ENCODE peak calls at places on chromosomes 6 and 20, in four cellular contexts. E is fibroblast of pulmonary artery, K is ovary, Q is PC-3. B is an unnamed sample.

GRCh38 chr6:116386581-116387299 is 16.0 kb downstream of the DSE start:
- DNase-seq in E (peak), K (no peak), Q (peak), B (no peak)

GRCh38 chr6:130760006-130760405 is 67.2 kb upstream of the SMLR1 start:
- DNase-seq in E (peak), K (no peak), Q (peak), B (no peak)

GRCh38 chr20:44041001-44041400 is 126.3 kb downstream of the TOX2 start:
- DNase-seq in E (no peak), K (no peak), Q (no peak), B (no peak)

GRCh38 chr20:36040571-36040970 is 72.2 kb downstream of the CNBD2 start:
- DNase-seq in E (no peak), K (no peak), Q (no peak), B (no peak)

GRCh38 chr6:125094563-125094962 is 59.0 kb upstream of the TPD52L1 start:
- DNase-seq in E (peak), K (no peak), Q (peak), B (no peak)

GRCh38 chr20:25308671-25309394 is 60.9 kb downstream of the PYGB start:
- DNase-seq in E (peak), K (peak), Q (peak), B (no peak)

GRCh38 chr20:37329481-37330165 is 16.3 kb upstream of the SRC start:
- DNase-seq in E (no peak), K (no peak), Q (no peak), B (no peak)

GRCh38 chr6:170099387-170099786 is 191.5 kb downstream of the DLL1 start:
- DNase-seq in E (no peak), K (peak), Q (no peak), B (no peak)

GRCh38 chr6:169794317-169795055 is 43.1 kb downstream of the ERMARD start:
- DNase-seq in E (no peak), K (no peak), Q (no peak), B (no peak)

GRCh38 chr20:36405255-36405654 is 99.1 kb downstream of the DLGAP4 start:
- DNase-seq in E (peak), K (no peak), Q (no peak), B (no peak)

GRCh38 chr6:106315765-106316375 is 9.7 kb downstream of the ATG5 start:
- DNase-seq in E (no peak), K (no peak), Q (peak), B (no peak)

GRCh38 chr6:116528800-116529199 is 16.7 kb downstream of the TRAPPC3L start:
- DNase-seq in E (peak), K (no peak), Q (peak), B (no peak)

GRCh38 chr6:112145080-112145573 is 57.7 kb downstream of the FAM229B start:
- DNase-seq in E (no peak), K (no peak), Q (no peak), B (no peak)
- TF ChIP-seq CTCF in E (no peak), K (no peak), Q (no peak), B (no peak)

DNA sequence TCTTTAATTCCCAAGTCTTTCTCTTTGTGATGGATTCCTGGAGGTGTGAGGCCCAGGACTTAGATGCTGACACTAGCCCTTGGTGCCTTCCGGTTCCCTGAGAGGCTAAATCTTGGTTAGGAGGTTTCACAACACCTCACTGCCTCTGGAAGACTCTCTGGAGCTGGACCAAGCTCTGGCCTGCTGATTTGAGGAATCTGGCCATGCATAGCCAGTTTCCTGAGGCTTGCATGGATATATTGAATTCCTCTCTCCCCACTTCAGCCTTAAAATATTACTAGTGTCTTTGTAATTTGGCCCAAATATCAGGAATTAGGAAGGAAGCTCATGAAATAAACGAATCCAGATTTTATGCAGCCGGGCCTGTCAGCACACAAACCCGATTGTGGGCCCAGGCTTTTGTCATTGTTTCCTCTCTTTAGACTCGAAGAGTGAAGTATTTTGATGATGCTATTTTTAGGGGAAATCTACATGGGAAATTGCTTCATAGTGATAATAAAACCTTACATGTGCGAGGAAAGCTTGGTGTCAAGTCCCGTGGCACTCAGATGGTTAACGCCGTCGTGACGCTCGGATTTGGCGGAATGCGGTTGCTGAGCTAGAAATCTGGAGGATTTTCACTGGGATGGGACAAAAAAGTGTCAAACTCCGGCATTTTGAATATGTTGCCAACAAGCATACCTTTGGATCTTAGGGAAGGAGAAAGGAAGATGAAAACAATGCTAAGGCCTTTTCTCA is 144.4 kb downstream of the PHACTR3 start:
- DNase-seq in E (peak), K (no peak), Q (no peak), B (no peak)
- TF ChIP-seq CTCF in E (no peak), K (no peak), Q (no peak), B (no peak)

DNA sequence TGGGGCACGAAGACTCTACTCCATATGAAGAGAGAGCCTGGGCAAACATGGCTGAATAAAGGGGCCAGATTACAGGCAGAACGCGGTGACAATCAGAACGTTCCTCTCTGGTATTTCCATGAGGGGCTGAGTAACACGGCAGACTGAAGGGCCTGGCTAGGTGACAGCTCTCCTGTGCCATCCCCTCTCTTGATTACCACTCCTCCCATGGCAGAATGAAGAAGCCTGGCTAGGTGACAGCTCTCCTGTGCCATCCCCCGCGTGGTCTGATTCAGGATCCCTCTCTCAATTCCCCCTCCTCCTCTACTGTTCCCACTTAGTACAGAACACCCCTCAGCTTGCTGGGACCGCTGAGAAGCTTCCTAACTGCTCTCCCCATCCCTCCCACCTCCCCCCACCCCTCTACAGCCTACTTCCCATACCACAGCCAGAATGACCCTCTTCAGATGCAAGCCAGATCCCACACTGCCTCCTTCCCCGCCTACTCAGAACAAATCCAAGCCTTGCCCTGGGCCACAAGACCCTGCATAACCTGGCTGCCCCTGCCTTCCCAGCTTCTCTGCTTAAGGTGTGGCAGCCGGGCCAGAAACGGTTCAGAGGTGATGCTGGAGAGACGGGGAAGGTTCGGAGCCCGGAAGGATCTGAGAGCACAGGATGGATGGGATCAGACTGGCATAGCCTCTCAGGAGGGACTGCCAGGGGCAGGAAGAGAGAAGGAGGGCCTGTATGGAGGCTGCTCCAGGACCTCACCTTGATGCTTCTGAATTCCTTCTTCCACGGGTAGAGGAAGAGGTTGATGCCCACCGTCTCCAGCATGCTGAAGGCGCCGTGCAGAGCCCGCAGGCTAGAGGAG is 7.7 kb downstream of the SPATA2 start:
- DNase-seq in E (no peak), K (no peak), Q (no peak), B (no peak)
- TF ChIP-seq CTCF in E (no peak), K (no peak), Q (no peak), B (no peak)

DNA sequence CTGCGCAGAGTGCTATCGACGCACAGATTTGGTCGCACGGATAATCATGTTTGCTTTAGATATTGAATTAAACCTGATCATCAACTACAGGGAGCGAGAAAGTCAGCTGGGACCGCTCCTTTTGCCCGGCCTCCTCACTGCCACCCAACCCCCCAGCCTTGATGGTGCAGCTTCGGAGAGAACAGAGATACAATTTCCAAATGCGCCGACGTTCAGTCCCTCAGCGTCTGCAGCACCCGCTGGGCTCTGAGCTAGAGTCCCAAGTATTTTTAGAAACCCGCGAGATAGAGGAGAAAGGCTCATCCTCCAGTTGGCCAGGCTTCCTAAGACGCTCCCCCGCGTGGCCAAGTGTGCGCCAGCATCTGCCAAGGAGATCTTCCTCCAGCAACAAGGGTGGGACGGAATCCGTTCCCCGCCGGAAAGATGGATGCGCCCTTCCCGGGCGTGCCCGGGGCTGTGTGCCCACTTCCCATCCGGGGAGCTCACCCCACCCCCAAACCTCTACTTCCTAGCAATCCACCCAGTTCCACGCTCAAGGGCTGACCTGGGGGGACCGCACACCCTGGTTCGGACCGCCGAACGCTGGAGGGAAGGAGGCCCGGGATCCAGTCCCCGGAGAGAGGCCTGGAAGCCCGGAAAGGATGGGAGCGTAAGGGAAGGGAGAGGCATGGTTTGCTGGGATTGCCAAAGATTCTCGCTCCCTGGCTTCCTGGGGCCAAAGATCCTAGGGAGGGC is 4.1 kb downstream of the NKX2-2 start:
- DNase-seq in E (peak), K (no peak), Q (no peak), B (no peak)
- TF ChIP-seq CTCF in E (peak), K (no peak), Q (no peak), B (no peak)